ENCODE peak calls at places on chromosomes 3 and 15, in five cellular contexts. One of them, this sample, is unnamed.

GRCh38 chr3:39501059-39501458 is 33.6 kb downstream of the MOBP start:
- DNase-seq in endothelial cell of umbilical vein: no peak
- DNase-seq in Panc1: no peak
- DNase-seq in AG04450: no peak
- DNase-seq in fibroblast of lung: no peak
- DNase-seq in this sample: no peak

GRCh38 chr3:128707935-128708494 is 18.0 kb upstream of the RAB7A start:
- DNase-seq in AG04450: no peak
- DNase-seq in endothelial cell of umbilical vein: no peak
- DNase-seq in fibroblast of lung: no peak
- DNase-seq in Panc1: no peak
- DNase-seq in this sample: no peak

GRCh38 chr15:60265057-60265456 is 132.7 kb downstream of the ANXA2 start:
- DNase-seq in fibroblast of lung: no peak
- DNase-seq in AG04450: no peak
- DNase-seq in endothelial cell of umbilical vein: no peak
- DNase-seq in Panc1: no peak
- DNase-seq in this sample: no peak

GRCh38 chr15:99307735-99308134 is 56.5 kb downstream of the LRRC28 start:
- DNase-seq in AG04450: no peak
- DNase-seq in endothelial cell of umbilical vein: no peak
- DNase-seq in Panc1: no peak
- DNase-seq in fibroblast of lung: peak
- DNase-seq in this sample: no peak

GRCh38 chr3:111047053-111047452 is 24.6 kb upstream of the NECTIN3 start:
- DNase-seq in fibroblast of lung: no peak
- DNase-seq in Panc1: no peak
- DNase-seq in endothelial cell of umbilical vein: no peak
- DNase-seq in AG04450: no peak
- DNase-seq in this sample: no peak

GRCh38 chr3:173529062-173529711 is 131.6 kb downstream of the NLGN1 start:
- DNase-seq in Panc1: peak
- DNase-seq in fibroblast of lung: peak
- DNase-seq in endothelial cell of umbilical vein: no peak
- DNase-seq in AG04450: no peak
- DNase-seq in this sample: no peak

GRCh38 chr3:192171213-192171612 is 556.1 kb downstream of the FGF12 start:
- DNase-seq in fibroblast of lung: no peak
- DNase-seq in AG04450: no peak
- DNase-seq in Panc1: no peak
- DNase-seq in endothelial cell of umbilical vein: no peak
- DNase-seq in this sample: no peak

GRCh38 chr3:59812778-59813558 is 763.1 kb upstream of the CFAP20DC start:
- DNase-seq in endothelial cell of umbilical vein: no peak
- DNase-seq in fibroblast of lung: no peak
- DNase-seq in Panc1: no peak
- DNase-seq in AG04450: no peak
- DNase-seq in this sample: no peak

GRCh38 chr3:52798978-52799476 is 4.4 kb downstream of the ITIH3 start:
- DNase-seq in AG04450: no peak
- DNase-seq in Panc1: peak
- DNase-seq in fibroblast of lung: no peak
- DNase-seq in endothelial cell of umbilical vein: peak
- DNase-seq in this sample: no peak

GRCh38 chr3:43105224-43105596 is 669 bp downstream of the POMGNT2 start:
- DNase-seq in Panc1: no peak
- DNase-seq in AG04450: no peak
- DNase-seq in endothelial cell of umbilical vein: no peak
- DNase-seq in fibroblast of lung: no peak
- DNase-seq in this sample: no peak

GRCh38 chr3:13498354-13499060 is 18.4 kb downstream of the HDAC11 start:
- DNase-seq in endothelial cell of umbilical vein: no peak
- DNase-seq in AG04450: no peak
- DNase-seq in fibroblast of lung: no peak
- DNase-seq in Panc1: no peak
- DNase-seq in this sample: no peak

GRCh38 chr15:37109151-37109912 is 9.0 kb upstream of the MEIS2 start:
- DNase-seq in AG04450: no peak
- DNase-seq in endothelial cell of umbilical vein: no peak
- DNase-seq in Panc1: no peak
- DNase-seq in fibroblast of lung: no peak
- DNase-seq in this sample: no peak

GRCh38 chr15:37112963-37113362 is 12.6 kb upstream of the MEIS2 start:
- DNase-seq in fibroblast of lung: no peak
- DNase-seq in Panc1: no peak
- DNase-seq in AG04450: no peak
- DNase-seq in endothelial cell of umbilical vein: no peak
- DNase-seq in this sample: no peak

GRCh38 chr15:37109952-37110630 is 9.7 kb upstream of the MEIS2 start:
- DNase-seq in endothelial cell of umbilical vein: no peak
- DNase-seq in Panc1: no peak
- DNase-seq in AG04450: no peak
- DNase-seq in fibroblast of lung: peak
- DNase-seq in this sample: no peak

GRCh38 chr15:37112171-37112570 is 11.8 kb upstream of the MEIS2 start:
- DNase-seq in Panc1: no peak
- DNase-seq in fibroblast of lung: no peak
- DNase-seq in endothelial cell of umbilical vein: no peak
- DNase-seq in AG04450: no peak
- DNase-seq in this sample: no peak

GRCh38 chr15:37111427-37111717 is 11.0 kb upstream of the MEIS2 start:
- DNase-seq in fibroblast of lung: no peak
- DNase-seq in endothelial cell of umbilical vein: no peak
- DNase-seq in Panc1: no peak
- DNase-seq in AG04450: no peak
- DNase-seq in this sample: no peak
- H3K4me3 ChIP-seq in fibroblast of lung: no peak
- H3K4me3 ChIP-seq in endothelial cell of umbilical vein: no peak
- H3K4me3 ChIP-seq in Panc1: no peak
- H3K4me3 ChIP-seq in AG04450: no peak
- H3K4me3 ChIP-seq in this sample: no peak

GRCh38 chr3:85342915-85343314 is 384.1 kb downstream of the CADM2 start:
- DNase-seq in AG04450: no peak
- DNase-seq in fibroblast of lung: no peak
- DNase-seq in Panc1: peak
- DNase-seq in endothelial cell of umbilical vein: no peak
- DNase-seq in this sample: no peak
- TF ChIP-seq CTCF in AG04450: no peak
- TF ChIP-seq CTCF in fibroblast of lung: peak
- TF ChIP-seq CTCF in Panc1: peak
- TF ChIP-seq CTCF in endothelial cell of umbilical vein: no peak
- TF ChIP-seq CTCF in this sample: peak

GRCh38 chr3:180910823-180911222 is 1.6 kb upstream of the FXR1 start:
- DNase-seq in fibroblast of lung: no peak
- DNase-seq in endothelial cell of umbilical vein: no peak
- DNase-seq in AG04450: no peak
- DNase-seq in Panc1: no peak
- DNase-seq in this sample: no peak

GRCh38 chr3:180913582-180914404 is 1.3 kb downstream of the FXR1 start:
- DNase-seq in AG04450: no peak
- DNase-seq in fibroblast of lung: peak
- DNase-seq in endothelial cell of umbilical vein: peak
- DNase-seq in Panc1: no peak
- DNase-seq in this sample: no peak

GRCh38 chr3:180909369-180910127 is 2.9 kb upstream of the FXR1 start:
- DNase-seq in endothelial cell of umbilical vein: no peak
- DNase-seq in Panc1: no peak
- DNase-seq in fibroblast of lung: no peak
- DNase-seq in AG04450: no peak
- DNase-seq in this sample: no peak

GRCh38 chr3:180912304-180913226 is at the start of gene FXR1:
- DNase-seq in AG04450: peak
- DNase-seq in endothelial cell of umbilical vein: peak
- DNase-seq in Panc1: peak
- DNase-seq in fibroblast of lung: peak
- DNase-seq in this sample: peak

GRCh38 chr3:180911876-180912303 is 580 bp upstream of the FXR1 start:
- DNase-seq in Panc1: no peak
- DNase-seq in AG04450: no peak
- DNase-seq in fibroblast of lung: no peak
- DNase-seq in endothelial cell of umbilical vein: no peak
- DNase-seq in this sample: no peak
- H3K4me3 ChIP-seq in Panc1: peak
- H3K4me3 ChIP-seq in AG04450: peak
- H3K4me3 ChIP-seq in fibroblast of lung: peak
- H3K4me3 ChIP-seq in endothelial cell of umbilical vein: peak
- H3K4me3 ChIP-seq in this sample: peak

GRCh38 chr3:190017575-190018288 is 103.0 kb downstream of the P3H2 start:
- DNase-seq in fibroblast of lung: peak
- DNase-seq in Panc1: peak
- DNase-seq in endothelial cell of umbilical vein: peak
- DNase-seq in AG04450: peak
- DNase-seq in this sample: peak
- TF ChIP-seq CTCF in fibroblast of lung: peak
- TF ChIP-seq CTCF in Panc1: peak
- TF ChIP-seq CTCF in endothelial cell of umbilical vein: peak
- TF ChIP-seq CTCF in AG04450: peak
- TF ChIP-seq CTCF in this sample: peak

GRCh38 chr3:158109295-158109803 is 540 bp upstream of the RSRC1 start:
- DNase-seq in AG04450: no peak
- DNase-seq in fibroblast of lung: no peak
- DNase-seq in endothelial cell of umbilical vein: no peak
- DNase-seq in Panc1: no peak
- DNase-seq in this sample: no peak
- H3K4me3 ChIP-seq in AG04450: peak
- H3K4me3 ChIP-seq in fibroblast of lung: peak
- H3K4me3 ChIP-seq in endothelial cell of umbilical vein: peak
- H3K4me3 ChIP-seq in Panc1: peak
- H3K4me3 ChIP-seq in this sample: peak

DNA sequence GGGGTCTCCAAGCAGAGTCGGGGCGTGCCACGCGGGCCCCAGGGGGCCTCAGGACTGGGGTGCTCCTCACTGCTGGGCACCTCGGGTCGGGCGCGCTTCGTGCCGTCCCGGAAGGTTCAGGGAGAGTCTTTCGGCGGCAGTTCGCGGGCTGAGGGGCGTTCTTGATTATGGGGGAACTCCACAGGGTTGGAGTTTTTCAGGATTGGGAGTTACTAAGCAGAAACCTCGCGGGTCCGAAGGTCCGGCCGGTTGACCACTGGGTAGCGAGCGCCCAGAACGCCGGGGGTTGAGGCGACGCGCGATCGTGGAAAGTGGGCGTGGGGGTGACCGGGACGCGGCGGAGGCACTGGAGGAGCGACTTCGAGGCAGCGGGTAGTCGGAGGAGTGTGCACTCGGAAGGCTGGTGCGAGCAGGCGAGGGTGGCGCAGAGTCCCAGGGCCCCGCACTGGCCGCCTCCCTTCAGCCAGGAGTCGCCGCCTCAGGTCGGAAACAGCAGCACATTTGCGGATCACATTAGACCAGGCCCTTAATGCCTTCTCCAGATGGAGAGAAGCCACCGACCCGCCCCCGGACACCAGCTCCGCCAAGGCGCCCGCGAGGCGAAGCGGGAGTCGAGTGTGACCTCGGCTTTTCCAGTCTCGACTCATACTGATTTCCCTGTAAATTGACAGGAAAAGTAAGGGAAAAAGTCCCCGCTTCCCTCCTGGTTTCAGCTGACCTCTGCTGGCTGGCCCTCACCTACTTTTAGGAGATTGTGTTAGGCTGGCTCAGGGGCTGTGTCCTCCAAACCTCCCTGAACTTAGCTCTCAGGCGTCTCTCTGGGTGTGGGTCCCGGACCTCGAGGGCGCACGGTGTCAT is 685 bp downstream of the ADAMTSL3 start:
- DNase-seq in Panc1: no peak
- DNase-seq in AG04450: no peak
- DNase-seq in fibroblast of lung: no peak
- DNase-seq in endothelial cell of umbilical vein: no peak
- DNase-seq in this sample: no peak
- TF ChIP-seq CTCF in Panc1: no peak
- TF ChIP-seq CTCF in AG04450: no peak
- TF ChIP-seq CTCF in fibroblast of lung: no peak
- TF ChIP-seq CTCF in endothelial cell of umbilical vein: no peak
- TF ChIP-seq CTCF in this sample: no peak

GRCh38 chr3:72444642-72445223 is 403.5 kb downstream of the SHQ1 start:
- DNase-seq in Panc1: no peak
- DNase-seq in endothelial cell of umbilical vein: no peak
- DNase-seq in AG04450: no peak
- DNase-seq in fibroblast of lung: peak
- DNase-seq in this sample: no peak

GRCh38 chr3:72440491-72440890 is 407.8 kb downstream of the SHQ1 start:
- DNase-seq in AG04450: no peak
- DNase-seq in fibroblast of lung: no peak
- DNase-seq in Panc1: no peak
- DNase-seq in endothelial cell of umbilical vein: no peak
- DNase-seq in this sample: no peak

GRCh38 chr3:72439321-72440183 is 408.7 kb downstream of the SHQ1 start:
- DNase-seq in fibroblast of lung: no peak
- DNase-seq in Panc1: no peak
- DNase-seq in AG04450: no peak
- DNase-seq in endothelial cell of umbilical vein: no peak
- DNase-seq in this sample: no peak

GRCh38 chr3:72442755-72443154 is 405.5 kb downstream of the SHQ1 start:
- DNase-seq in Panc1: no peak
- DNase-seq in AG04450: no peak
- DNase-seq in fibroblast of lung: no peak
- DNase-seq in endothelial cell of umbilical vein: no peak
- DNase-seq in this sample: no peak

GRCh38 chr3:72441284-72441994 is 406.8 kb downstream of the SHQ1 start:
- DNase-seq in fibroblast of lung: no peak
- DNase-seq in Panc1: no peak
- DNase-seq in endothelial cell of umbilical vein: no peak
- DNase-seq in AG04450: no peak
- DNase-seq in this sample: no peak
- H3K4me3 ChIP-seq in fibroblast of lung: no peak
- H3K4me3 ChIP-seq in Panc1: no peak
- H3K4me3 ChIP-seq in endothelial cell of umbilical vein: no peak
- H3K4me3 ChIP-seq in AG04450: no peak
- H3K4me3 ChIP-seq in this sample: no peak

GRCh38 chr3:175940881-175941280 is 1081.7 kb downstream of the NAALADL2 start:
- DNase-seq in endothelial cell of umbilical vein: no peak
- DNase-seq in AG04450: no peak
- DNase-seq in fibroblast of lung: no peak
- DNase-seq in Panc1: no peak
- DNase-seq in this sample: no peak
- TF ChIP-seq CTCF in endothelial cell of umbilical vein: peak
- TF ChIP-seq CTCF in AG04450: no peak
- TF ChIP-seq CTCF in fibroblast of lung: no peak
- TF ChIP-seq CTCF in Panc1: peak
- TF ChIP-seq CTCF in this sample: peak